ENCODE peak calls at places on chromosomes 13 and 19, in seven cellular contexts. One of them, this sample, is unnamed.

GRCh38 chr13:40172878-40173277 is 493.6 kb downstream of the FOXO1 start:
- DNase-seq in RPMI8226: no peak
- DNase-seq in HS-27A: no peak
- DNase-seq in AG04450: no peak
- DNase-seq in activated gamma-delta T cell treated with Interleukin-2 at 50 U/mL for 16 hours: no peak
- DNase-seq in right cardiac atrium: no peak
- DNase-seq in CD4-positive, alpha-beta T cell: no peak
- DNase-seq in this sample: no peak

GRCh38 chr13:93561553-93561952 is 334.9 kb downstream of the GPC6 start:
- DNase-seq in RPMI8226: no peak
- DNase-seq in HS-27A: no peak
- DNase-seq in AG04450: no peak
- DNase-seq in activated gamma-delta T cell treated with Interleukin-2 at 50 U/mL for 16 hours: no peak
- DNase-seq in right cardiac atrium: no peak
- DNase-seq in CD4-positive, alpha-beta T cell: no peak
- DNase-seq in this sample: no peak

GRCh38 chr19:46191356-46191755 is 38.2 kb upstream of the IGFL1 start:
- DNase-seq in RPMI8226: no peak
- DNase-seq in HS-27A: no peak
- DNase-seq in AG04450: no peak
- DNase-seq in activated gamma-delta T cell treated with Interleukin-2 at 50 U/mL for 16 hours: no peak
- DNase-seq in right cardiac atrium: no peak
- DNase-seq in CD4-positive, alpha-beta T cell: no peak
- DNase-seq in this sample: no peak

GRCh38 chr19:18612051-18612771 is 459 bp upstream of the TMEM59L start:
- DNase-seq in RPMI8226: no peak
- DNase-seq in HS-27A: no peak
- DNase-seq in AG04450: no peak
- DNase-seq in activated gamma-delta T cell treated with Interleukin-2 at 50 U/mL for 16 hours: no peak
- DNase-seq in right cardiac atrium: no peak
- DNase-seq in CD4-positive, alpha-beta T cell: no peak
- DNase-seq in this sample: no peak

GRCh38 chr19:33740811-33741396 is 55.8 kb upstream of the KCTD15 start:
- DNase-seq in RPMI8226: peak; percentile 42
- DNase-seq in HS-27A: peak; percentile 20
- DNase-seq in AG04450: no peak
- DNase-seq in activated gamma-delta T cell treated with Interleukin-2 at 50 U/mL for 16 hours: peak; percentile 4
- DNase-seq in right cardiac atrium: no peak
- DNase-seq in CD4-positive, alpha-beta T cell: no peak
- DNase-seq in this sample: peak; percentile 71

GRCh38 chr19:29378543-29379105 is 147.2 kb upstream of the VSTM2B start:
- DNase-seq in RPMI8226: no peak
- DNase-seq in HS-27A: no peak
- DNase-seq in AG04450: no peak
- DNase-seq in activated gamma-delta T cell treated with Interleukin-2 at 50 U/mL for 16 hours: no peak
- DNase-seq in right cardiac atrium: no peak
- DNase-seq in CD4-positive, alpha-beta T cell: no peak
- DNase-seq in this sample: no peak

GRCh38 chr13:104810242-104810641 is 1725.2 kb downstream of the EFNB2 start:
- DNase-seq in RPMI8226: no peak
- DNase-seq in HS-27A: no peak
- DNase-seq in AG04450: no peak
- DNase-seq in activated gamma-delta T cell treated with Interleukin-2 at 50 U/mL for 16 hours: no peak
- DNase-seq in right cardiac atrium: no peak
- DNase-seq in CD4-positive, alpha-beta T cell: no peak
- DNase-seq in this sample: no peak

GRCh38 chr19:33399081-33399744 is 25.7 kb downstream of the CEBPG start:
- DNase-seq in RPMI8226: no peak
- DNase-seq in HS-27A: no peak
- DNase-seq in AG04450: no peak
- DNase-seq in activated gamma-delta T cell treated with Interleukin-2 at 50 U/mL for 16 hours: no peak
- DNase-seq in right cardiac atrium: peak; percentile 50
- DNase-seq in CD4-positive, alpha-beta T cell: no peak
- DNase-seq in this sample: no peak

GRCh38 chr13:98900442-98900841 is 77.4 kb downstream of the DOCK9 start:
- DNase-seq in RPMI8226: no peak
- DNase-seq in HS-27A: no peak
- DNase-seq in AG04450: no peak
- DNase-seq in activated gamma-delta T cell treated with Interleukin-2 at 50 U/mL for 16 hours: no peak
- DNase-seq in right cardiac atrium: no peak
- DNase-seq in CD4-positive, alpha-beta T cell: no peak
- DNase-seq in this sample: no peak

GRCh38 chr19:21092107-21092506 is 10.1 kb downstream of the ZNF714 start:
- DNase-seq in RPMI8226: no peak
- DNase-seq in HS-27A: no peak
- DNase-seq in AG04450: no peak
- DNase-seq in activated gamma-delta T cell treated with Interleukin-2 at 50 U/mL for 16 hours: no peak
- DNase-seq in right cardiac atrium: no peak
- DNase-seq in CD4-positive, alpha-beta T cell: no peak
- DNase-seq in this sample: no peak

GRCh38 chr19:8511573-8512101 is 2.3 kb downstream of the ZNF414 start:
- DNase-seq in RPMI8226: no peak
- DNase-seq in HS-27A: no peak
- DNase-seq in AG04450: no peak
- DNase-seq in activated gamma-delta T cell treated with Interleukin-2 at 50 U/mL for 16 hours: no peak
- DNase-seq in right cardiac atrium: peak; percentile 72
- DNase-seq in CD4-positive, alpha-beta T cell: no peak
- DNase-seq in this sample: no peak

GRCh38 chr13:33940898-33941297 is 122.9 kb downstream of the RFC3 start:
- DNase-seq in RPMI8226: no peak
- DNase-seq in HS-27A: no peak
- DNase-seq in AG04450: no peak
- DNase-seq in activated gamma-delta T cell treated with Interleukin-2 at 50 U/mL for 16 hours: no peak
- DNase-seq in right cardiac atrium: no peak
- DNase-seq in CD4-positive, alpha-beta T cell: no peak
- DNase-seq in this sample: no peak

GRCh38 chr19:3849787-3850186 is 19.1 kb downstream of the ZFR2 start:
- DNase-seq in RPMI8226: no peak
- DNase-seq in HS-27A: no peak
- DNase-seq in AG04450: no peak
- DNase-seq in activated gamma-delta T cell treated with Interleukin-2 at 50 U/mL for 16 hours: no peak
- DNase-seq in right cardiac atrium: no peak
- DNase-seq in CD4-positive, alpha-beta T cell: no peak
- DNase-seq in this sample: no peak

GRCh38 chr13:76878043-76878442 is 8.2 kb downstream of the KCTD12 start:
- DNase-seq in RPMI8226: no peak
- DNase-seq in HS-27A: no peak
- DNase-seq in AG04450: no peak
- DNase-seq in activated gamma-delta T cell treated with Interleukin-2 at 50 U/mL for 16 hours: no peak
- DNase-seq in right cardiac atrium: no peak
- DNase-seq in CD4-positive, alpha-beta T cell: no peak
- DNase-seq in this sample: no peak

GRCh38 chr13:42409061-42409460 is 137.1 kb downstream of the AKAP11 start:
- DNase-seq in RPMI8226: no peak
- DNase-seq in HS-27A: no peak
- DNase-seq in AG04450: no peak
- DNase-seq in activated gamma-delta T cell treated with Interleukin-2 at 50 U/mL for 16 hours: no peak
- DNase-seq in right cardiac atrium: no peak
- DNase-seq in CD4-positive, alpha-beta T cell: no peak
- DNase-seq in this sample: no peak

GRCh38 chr19:7658219-7658686 is 10.6 kb upstream of the RETN start:
- DNase-seq in RPMI8226: peak; percentile 66
- DNase-seq in HS-27A: no peak
- DNase-seq in AG04450: no peak
- DNase-seq in activated gamma-delta T cell treated with Interleukin-2 at 50 U/mL for 16 hours: no peak
- DNase-seq in right cardiac atrium: peak; percentile 10
- DNase-seq in CD4-positive, alpha-beta T cell: peak; percentile 43
- DNase-seq in this sample: peak; percentile 68

GRCh38 chr13:20424959-20425358 is 100.7 kb downstream of the CRYL1 start:
- DNase-seq in RPMI8226: no peak
- DNase-seq in HS-27A: no peak
- DNase-seq in AG04450: peak; percentile 26
- DNase-seq in activated gamma-delta T cell treated with Interleukin-2 at 50 U/mL for 16 hours: no peak
- DNase-seq in right cardiac atrium: no peak
- DNase-seq in CD4-positive, alpha-beta T cell: no peak
- DNase-seq in this sample: no peak